ENCODE peak calls at places on chromosome 1, in ten cellular contexts. R, Q, J, Y, P, U, G, F, H and S are unnamed samples.
A peak's percentile ranks its signal among the peaks of the same experiment; 100 is the strongest.

GRCh38 chr1:36523850-36524249 is 41.1 kb upstream of the CSF3R start:
- DNase-seq in G (no peak), F (no peak), R (no peak), Q (no peak), H (no peak), Y (no peak), J (no peak), P (no peak), U (no peak), S (no peak)

GRCh38 chr1:242225770-242226573 is 227.1 kb upstream of the MAP1LC3C start:
- DNase-seq in G (no peak), U (no peak), Y (peak; percentile 82), J (no peak), R (no peak), P (no peak), H (no peak), Q (no peak), F (no peak), S (peak; percentile 56)

GRCh38 chr1:116461723-116462122 is 88.7 kb downstream of the ATP1A1 start:
- DNase-seq in Y (no peak), P (no peak), G (no peak), H (no peak), J (no peak), U (no peak), Q (no peak), R (no peak), F (no peak), S (no peak)

GRCh38 chr1:16068356-16069270 is 4.8 kb downstream of the FAM131C start:
- DNase-seq in P (no peak), Y (no peak), F (no peak), U (no peak), J (no peak), R (no peak), H (no peak), G (no peak), Q (no peak), S (no peak)

GRCh38 chr1:53327183-53327941 is 508 bp downstream of the LRP8 start:
- DNase-seq in J (peak; percentile 27), H (peak; percentile 90), Q (peak; percentile 34), Y (no peak), U (peak; percentile 81), R (peak; percentile 53), G (peak; percentile 26), F (peak; percentile 47), P (peak; percentile 50), S (no peak)

GRCh38 chr1:35605882-35606182 is 32.7 kb downstream of the TFAP2E start:
- DNase-seq in J (no peak), R (no peak), H (no peak), P (no peak), Y (no peak), Q (no peak), F (no peak), U (no peak), G (no peak), S (peak; percentile 70)

GRCh38 chr1:15953294-15953771 is 22.6 kb downstream of the ZBTB17 start:
- DNase-seq in G (no peak), F (no peak), R (no peak), P (no peak), U (no peak), Q (no peak), H (no peak), Y (no peak), J (no peak), S (no peak)

GRCh38 chr1:177495878-177496277 is 325.1 kb downstream of the BRINP2 start:
- DNase-seq in G (no peak), Q (no peak), F (no peak), J (peak; percentile 41), H (no peak), U (no peak), Y (no peak), P (no peak), R (no peak), S (no peak)

GRCh38 chr1:115826642-115827041 is 14.3 kb downstream of the NHLH2 start:
- DNase-seq in F (no peak), J (no peak), Y (no peak), Q (no peak), G (no peak), R (no peak), P (no peak), H (no peak), U (no peak), S (no peak)

GRCh38 chr1:3772027-3772714 is 378 bp upstream of the SMIM1 start:
- DNase-seq in U (peak; percentile 94), R (peak; percentile 100), J (peak; percentile 85), P (peak; percentile 84), F (peak; percentile 99), Q (peak; percentile 51), H (peak; percentile 98), G (peak; percentile 96), Y (peak; percentile 29), S (peak; percentile 84)

GRCh38 chr1:64956241-64956640 is 10.1 kb downstream of the JAK1 start:
- DNase-seq in H (no peak), U (no peak), P (no peak), G (no peak), Y (no peak), R (no peak), J (no peak), F (no peak), Q (no peak), S (peak; percentile 28)

GRCh38 chr1:228810855-228811654 is 75.8 kb downstream of the RHOU start:
- DNase-seq in H (no peak), R (no peak), J (peak; percentile 23), P (no peak), Q (peak; percentile 51), G (no peak), F (no peak), Y (no peak), U (no peak), S (peak; percentile 29)

GRCh38 chr1:91754348-91754747 is 131.6 kb downstream of the TGFBR3 start:
- DNase-seq in Q (no peak), U (no peak), H (no peak), P (no peak), F (no peak), R (no peak), J (no peak), Y (no peak), G (no peak), S (peak; percentile 55)

GRCh38 chr1:183281553-183282091 is 95.6 kb downstream of the LAMC2 start:
- DNase-seq in P (peak; percentile 87), H (peak; percentile 91), F (peak; percentile 88), R (peak; percentile 87), U (peak; percentile 91), J (peak; percentile 89), Q (peak; percentile 87), G (peak; percentile 89), Y (peak; percentile 54), S (peak; percentile 100)

GRCh38 chr1:206772228-206773002 is at the start of gene IL10:
- DNase-seq in G (peak; percentile 20), R (no peak), J (no peak), F (no peak), H (no peak), Q (peak; percentile 64), P (no peak), U (no peak), Y (no peak), S (no peak)

GRCh38 chr1:69589799-69590198 is 22.1 kb downstream of the LRRC7 start:
- DNase-seq in Q (no peak), U (no peak), P (no peak), F (no peak), Y (no peak), J (no peak), H (no peak), G (no peak), R (no peak), S (no peak)